ENCODE peak calls at places on chromosomes 11 and 22, in nine cellular contexts. One of them, this sample, is unnamed.

GRCh38 chr11:78884761-78885160 is 310.1 kb upstream of the NARS2 start:
- DNase-seq in endodermal cell: no peak
- DNase-seq in H1: no peak
- DNase-seq in Karpas-422: no peak
- DNase-seq in endothelial cell of umbilical vein: no peak
- DNase-seq in SK-N-SH: no peak
- DNase-seq in mesendoderm: no peak
- DNase-seq in HCT116: no peak
- DNase-seq in colonic mucosa: no peak
- DNase-seq in this sample: no peak

GRCh38 chr22:38782402-38783094 is 11.4 kb downstream of the DNAL4 start:
- DNase-seq in endodermal cell: no peak
- DNase-seq in H1: no peak
- DNase-seq in Karpas-422: no peak
- DNase-seq in endothelial cell of umbilical vein: no peak
- DNase-seq in SK-N-SH: no peak
- DNase-seq in mesendoderm: peak; percentile 23
- DNase-seq in HCT116: no peak
- DNase-seq in colonic mucosa: no peak
- DNase-seq in this sample: no peak

GRCh38 chr11:33320814-33321330 is 63.7 kb downstream of the HIPK3 start:
- DNase-seq in endodermal cell: no peak
- DNase-seq in H1: no peak
- DNase-seq in Karpas-422: no peak
- DNase-seq in endothelial cell of umbilical vein: no peak
- DNase-seq in SK-N-SH: no peak
- DNase-seq in mesendoderm: peak; percentile 46
- DNase-seq in HCT116: no peak
- DNase-seq in colonic mucosa: no peak
- DNase-seq in this sample: no peak

GRCh38 chr11:35478411-35479139 is 46.8 kb downstream of the PAMR1 start:
- DNase-seq in endodermal cell: no peak
- DNase-seq in H1: no peak
- DNase-seq in Karpas-422: no peak
- DNase-seq in endothelial cell of umbilical vein: no peak
- DNase-seq in SK-N-SH: no peak
- DNase-seq in mesendoderm: no peak
- DNase-seq in HCT116: no peak
- DNase-seq in colonic mucosa: no peak
- DNase-seq in this sample: no peak

GRCh38 chr22:43811777-43812148 is 342 bp downstream of the EFCAB6 start:
- DNase-seq in endodermal cell: no peak
- DNase-seq in H1: no peak
- DNase-seq in Karpas-422: peak; percentile 45
- DNase-seq in endothelial cell of umbilical vein: no peak
- DNase-seq in SK-N-SH: no peak
- DNase-seq in mesendoderm: peak; percentile 30
- DNase-seq in HCT116: no peak
- DNase-seq in colonic mucosa: no peak
- DNase-seq in this sample: peak; percentile 8

GRCh38 chr11:96067160-96067559 is 143.3 kb upstream of the MTMR2 start:
- DNase-seq in endodermal cell: no peak
- DNase-seq in H1: no peak
- DNase-seq in Karpas-422: no peak
- DNase-seq in endothelial cell of umbilical vein: no peak
- DNase-seq in SK-N-SH: no peak
- DNase-seq in mesendoderm: no peak
- DNase-seq in HCT116: no peak
- DNase-seq in colonic mucosa: no peak
- DNase-seq in this sample: no peak

GRCh38 chr22:35482974-35483373 is 57.7 kb upstream of the RASD2 start:
- DNase-seq in endodermal cell: no peak
- DNase-seq in H1: no peak
- DNase-seq in Karpas-422: no peak
- DNase-seq in endothelial cell of umbilical vein: no peak
- DNase-seq in SK-N-SH: no peak
- DNase-seq in mesendoderm: no peak
- DNase-seq in HCT116: no peak
- DNase-seq in colonic mucosa: no peak
- DNase-seq in this sample: no peak

GRCh38 chr11:111327908-111328624 is 29.7 kb downstream of the POU2AF3 start:
- DNase-seq in endodermal cell: peak; percentile 57
- DNase-seq in H1: no peak
- DNase-seq in Karpas-422: peak; percentile 99
- DNase-seq in endothelial cell of umbilical vein: no peak
- DNase-seq in SK-N-SH: no peak
- DNase-seq in mesendoderm: peak; percentile 62
- DNase-seq in HCT116: no peak
- DNase-seq in colonic mucosa: no peak
- DNase-seq in this sample: no peak

GRCh38 chr22:49968831-49969661 is 8.5 kb downstream of the PIM3 start:
- DNase-seq in endodermal cell: peak; percentile 53
- DNase-seq in H1: no peak
- DNase-seq in Karpas-422: no peak
- DNase-seq in endothelial cell of umbilical vein: no peak
- DNase-seq in SK-N-SH: peak; percentile 27
- DNase-seq in mesendoderm: no peak
- DNase-seq in HCT116: no peak
- DNase-seq in colonic mucosa: no peak
- DNase-seq in this sample: no peak

GRCh38 chr11:69144719-69145365 is 10.9 kb upstream of the SMIM38 start:
- DNase-seq in endodermal cell: no peak
- DNase-seq in H1: no peak
- DNase-seq in Karpas-422: no peak
- DNase-seq in endothelial cell of umbilical vein: no peak
- DNase-seq in SK-N-SH: no peak
- DNase-seq in mesendoderm: no peak
- DNase-seq in HCT116: no peak
- DNase-seq in colonic mucosa: no peak
- DNase-seq in this sample: no peak

GRCh38 chr11:17280494-17281127 is 4.1 kb downstream of the NUCB2 start:
- DNase-seq in endodermal cell: no peak
- DNase-seq in H1: no peak
- DNase-seq in Karpas-422: no peak
- DNase-seq in endothelial cell of umbilical vein: no peak
- DNase-seq in SK-N-SH: no peak
- DNase-seq in mesendoderm: no peak
- DNase-seq in HCT116: no peak
- DNase-seq in colonic mucosa: no peak
- DNase-seq in this sample: no peak

GRCh38 chr22:19819911-19820879 is 34.5 kb downstream of the GNB1L start:
- DNase-seq in endodermal cell: peak; percentile 37
- DNase-seq in H1: no peak
- DNase-seq in Karpas-422: no peak
- DNase-seq in endothelial cell of umbilical vein: no peak
- DNase-seq in SK-N-SH: peak; percentile 18
- DNase-seq in mesendoderm: no peak
- DNase-seq in HCT116: no peak
- DNase-seq in colonic mucosa: peak; percentile 11
- DNase-seq in this sample: no peak

GRCh38 chr11:99693941-99694492 is 673.3 kb downstream of the CNTN5 start:
- DNase-seq in endodermal cell: no peak
- DNase-seq in H1: no peak
- DNase-seq in Karpas-422: no peak
- DNase-seq in endothelial cell of umbilical vein: no peak
- DNase-seq in SK-N-SH: no peak
- DNase-seq in mesendoderm: no peak
- DNase-seq in HCT116: no peak
- DNase-seq in colonic mucosa: no peak
- DNase-seq in this sample: peak; percentile 88

DNA sequence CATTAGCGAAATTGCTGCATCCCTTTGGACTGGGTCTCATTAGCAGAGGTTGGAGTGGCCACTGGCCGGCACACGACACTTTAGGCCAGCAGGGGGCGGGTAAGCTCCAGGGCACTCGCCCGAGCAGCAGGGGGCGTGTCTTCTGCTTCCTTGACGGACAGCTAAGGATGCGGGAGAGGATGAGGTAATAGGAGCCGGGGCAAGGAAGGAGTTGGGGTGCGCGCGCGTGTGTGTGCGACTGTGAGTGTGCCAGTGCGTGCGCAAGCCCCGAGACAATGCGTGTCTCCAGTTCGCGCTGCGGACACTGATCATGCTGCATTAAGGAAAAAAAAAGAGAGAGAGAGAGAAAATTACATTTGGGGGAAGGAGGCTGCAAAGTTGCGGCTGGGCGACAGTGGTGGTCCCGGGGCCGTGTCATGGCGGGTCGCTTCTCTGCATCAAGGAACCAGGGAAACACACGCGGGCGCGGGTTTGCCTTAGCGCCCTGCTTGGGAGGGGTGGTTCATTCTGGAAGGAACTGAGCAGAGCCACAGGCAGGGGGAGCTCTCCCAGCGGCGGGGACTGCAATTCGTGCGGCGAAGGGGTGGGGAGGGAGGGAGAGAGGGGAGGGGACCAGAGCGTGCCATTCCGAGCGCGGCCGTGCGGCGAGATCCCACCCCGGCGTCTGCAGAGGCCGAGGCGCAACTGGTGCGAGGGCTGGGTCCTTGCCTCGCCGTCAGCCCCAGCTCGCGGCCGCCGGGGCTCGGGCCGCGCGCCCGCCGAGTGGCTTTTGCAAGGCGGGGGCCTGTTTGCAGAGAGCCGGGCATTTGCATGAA is at the start of gene DTX4:
- DNase-seq in endodermal cell: peak; percentile 98
- DNase-seq in H1: peak; percentile 79
- DNase-seq in Karpas-422: peak; percentile 96
- DNase-seq in endothelial cell of umbilical vein: peak; percentile 87
- DNase-seq in SK-N-SH: peak; percentile 92
- DNase-seq in mesendoderm: peak; percentile 95
- DNase-seq in HCT116: peak; percentile 84
- DNase-seq in colonic mucosa: peak; percentile 97
- DNase-seq in this sample: peak; percentile 93
- H3K27ac ChIP-seq in endodermal cell: peak within 1 kb of the TSS; percentile 98
- H3K27ac ChIP-seq in H1: peak within 1 kb of the TSS; percentile 90
- H3K27ac ChIP-seq in Karpas-422: peak within 1 kb of the TSS; percentile 64
- H3K27ac ChIP-seq in endothelial cell of umbilical vein: no peak within 1 kb of the TSS
- H3K27ac ChIP-seq in SK-N-SH: no peak within 1 kb of the TSS
- H3K27ac ChIP-seq in mesendoderm: peak within 1 kb of the TSS; percentile 42
- H3K27ac ChIP-seq in HCT116: no peak within 1 kb of the TSS
- H3K27ac ChIP-seq in colonic mucosa: peak within 1 kb of the TSS; percentile 91
- H3K27ac ChIP-seq in this sample: no peak within 1 kb of the TSS

DNA sequence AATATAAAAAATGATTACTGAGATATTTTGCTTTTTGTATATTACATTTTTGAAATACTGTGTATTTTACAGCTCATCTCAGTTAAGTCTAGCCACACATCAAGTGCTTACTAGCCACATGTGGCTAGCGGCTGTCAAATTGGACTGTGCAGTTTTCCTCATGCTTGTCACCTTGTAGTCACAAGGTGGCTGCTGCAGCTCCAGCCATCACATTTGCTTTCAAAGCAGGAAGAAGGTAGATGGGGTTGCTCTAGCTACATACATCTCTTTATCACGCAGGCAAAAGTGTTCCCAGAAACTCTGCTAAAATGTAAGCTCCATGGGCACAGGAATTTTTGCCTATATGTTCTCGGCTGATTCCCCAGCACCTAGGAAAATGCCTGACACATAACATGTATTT is 61.5 kb downstream of the MICAL2 start:
- DNase-seq in endodermal cell: peak; percentile 18
- DNase-seq in H1: no peak
- DNase-seq in Karpas-422: no peak
- DNase-seq in endothelial cell of umbilical vein: no peak
- DNase-seq in SK-N-SH: no peak
- DNase-seq in mesendoderm: no peak
- DNase-seq in HCT116: no peak
- DNase-seq in colonic mucosa: no peak
- DNase-seq in this sample: no peak
- H3K4me1 ChIP-seq in endodermal cell: peaks cover 3% of the 10 kb centered on the region
- H3K4me1 ChIP-seq in H1: no peaks in the 10 kb centered on the region
- H3K4me1 ChIP-seq in Karpas-422: peaks cover 2% of the 10 kb centered on the region
- H3K4me1 ChIP-seq in endothelial cell of umbilical vein: peaks cover 41% of the 10 kb centered on the region
- H3K4me1 ChIP-seq in SK-N-SH: peaks cover 45% of the 10 kb centered on the region
- H3K4me1 ChIP-seq in mesendoderm: peaks cover 2% of the 10 kb centered on the region
- H3K4me1 ChIP-seq in HCT116: peaks cover 99% of the 10 kb centered on the region
- H3K4me1 ChIP-seq in colonic mucosa: peaks cover 12% of the 10 kb centered on the region
- H3K4me1 ChIP-seq in this sample: peaks cover 65% of the 10 kb centered on the region

GRCh38 chr11:130151196-130151595 is 8.4 kb upstream of the ST14 start:
- DNase-seq in endodermal cell: no peak
- DNase-seq in H1: no peak
- DNase-seq in Karpas-422: no peak
- DNase-seq in endothelial cell of umbilical vein: no peak
- DNase-seq in SK-N-SH: no peak
- DNase-seq in mesendoderm: no peak
- DNase-seq in HCT116: no peak
- DNase-seq in colonic mucosa: no peak
- DNase-seq in this sample: no peak
- H3K9ac ChIP-seq in endodermal cell: no peak overlapping the region
- H3K9ac ChIP-seq in H1: no peak overlapping the region
- H3K9ac ChIP-seq in Karpas-422: no peak overlapping the region
- H3K9ac ChIP-seq in endothelial cell of umbilical vein: no peak overlapping the region
- H3K9ac ChIP-seq in SK-N-SH: no peak overlapping the region
- H3K9ac ChIP-seq in mesendoderm: no peak overlapping the region
- H3K9ac ChIP-seq in HCT116: no peak overlapping the region
- H3K9ac ChIP-seq in colonic mucosa: no peak overlapping the region
- H3K9ac ChIP-seq in this sample: no peak overlapping the region

GRCh38 chr11:1438967-1439330 is 47.6 kb downstream of the MOB2 start:
- DNase-seq in endodermal cell: no peak
- DNase-seq in H1: no peak
- DNase-seq in Karpas-422: no peak
- DNase-seq in endothelial cell of umbilical vein: no peak
- DNase-seq in SK-N-SH: no peak
- DNase-seq in mesendoderm: no peak
- DNase-seq in HCT116: no peak
- DNase-seq in colonic mucosa: no peak
- DNase-seq in this sample: no peak

GRCh38 chr11:1436468-1437030 is 46.8 kb downstream of the BRSK2 start:
- DNase-seq in endodermal cell: peak; percentile 74
- DNase-seq in H1: no peak
- DNase-seq in Karpas-422: no peak
- DNase-seq in endothelial cell of umbilical vein: no peak
- DNase-seq in SK-N-SH: no peak
- DNase-seq in mesendoderm: peak; percentile 40
- DNase-seq in HCT116: no peak
- DNase-seq in colonic mucosa: no peak
- DNase-seq in this sample: no peak

GRCh38 chr11:1438261-1438966 is 48.2 kb downstream of the MOB2 start:
- DNase-seq in endodermal cell: no peak
- DNase-seq in H1: no peak
- DNase-seq in Karpas-422: no peak
- DNase-seq in endothelial cell of umbilical vein: no peak
- DNase-seq in SK-N-SH: peak; percentile 79
- DNase-seq in mesendoderm: no peak
- DNase-seq in HCT116: no peak
- DNase-seq in colonic mucosa: no peak
- DNase-seq in this sample: no peak

GRCh38 chr11:1435820-1436467 is 46.2 kb downstream of the BRSK2 start:
- DNase-seq in endodermal cell: peak; percentile 81
- DNase-seq in H1: no peak
- DNase-seq in Karpas-422: peak; percentile 74
- DNase-seq in endothelial cell of umbilical vein: no peak
- DNase-seq in SK-N-SH: peak; percentile 73
- DNase-seq in mesendoderm: peak; percentile 30
- DNase-seq in HCT116: no peak
- DNase-seq in colonic mucosa: no peak
- DNase-seq in this sample: no peak

DNA sequence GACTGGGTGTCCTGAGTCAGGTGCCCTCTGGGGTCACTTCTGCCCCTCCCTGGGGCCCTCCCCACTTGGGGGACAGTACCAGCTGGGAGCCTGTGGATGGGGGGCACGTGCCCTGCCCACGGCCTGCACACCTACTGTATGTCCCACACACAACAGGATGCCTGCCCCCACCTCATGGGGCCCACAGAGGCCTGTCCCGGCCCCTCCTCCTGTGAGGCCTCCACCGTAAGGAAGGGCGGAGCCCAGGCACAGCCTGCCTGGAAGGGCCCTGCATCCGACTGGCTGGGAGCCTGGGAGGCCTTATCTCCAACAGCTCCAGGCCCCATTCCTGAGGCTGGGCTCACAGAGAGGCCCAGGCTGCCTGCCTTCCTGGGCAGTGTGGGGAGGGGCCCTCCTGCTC is 47.8 kb downstream of the BRSK2 start:
- DNase-seq in endodermal cell: peak; percentile 70
- DNase-seq in H1: no peak
- DNase-seq in Karpas-422: no peak
- DNase-seq in endothelial cell of umbilical vein: no peak
- DNase-seq in SK-N-SH: peak; percentile 81
- DNase-seq in mesendoderm: peak; percentile 84
- DNase-seq in HCT116: no peak
- DNase-seq in colonic mucosa: no peak
- DNase-seq in this sample: no peak
- H3K27ac ChIP-seq in endodermal cell: no peak overlapping the region
- H3K27ac ChIP-seq in H1: no peak overlapping the region
- H3K27ac ChIP-seq in Karpas-422: no peak overlapping the region
- H3K27ac ChIP-seq in endothelial cell of umbilical vein: no peak overlapping the region
- H3K27ac ChIP-seq in SK-N-SH: peak overlapping the region; percentile 69
- H3K27ac ChIP-seq in mesendoderm: no peak overlapping the region
- H3K27ac ChIP-seq in HCT116: no peak overlapping the region
- H3K27ac ChIP-seq in colonic mucosa: no peak overlapping the region
- H3K27ac ChIP-seq in this sample: no peak overlapping the region